ENCODE peak calls at places on chromosomes 2 and 18, in five cellular contexts. M is NCI-H1417 treated with DMSO at 0.1 percent for 48 hours; O is posterior cingulate gyrus; I is cardiac muscle cell; V is CD8-positive, alpha-beta T cell. T is an unnamed sample.

GRCh38 chr2:11079131-11079824 is 76.0 kb upstream of the SLC66A3 start:
- DNase-seq in M (peak; percentile 74), O (no peak), I (no peak), V (no peak), T (no peak)

GRCh38 chr2:80525152-80525551 is 220.6 kb upstream of the LRRTM1 start:
- DNase-seq in M (no peak), O (no peak), I (no peak), V (no peak), T (no peak)

GRCh38 chr18:8525692-8526091 is 83.5 kb upstream of the RAB12 start:
- DNase-seq in M (no peak), O (no peak), I (no peak), V (no peak), T (peak; percentile 5)

GRCh38 chr18:22417496-22418188 is at the start of gene CTAGE1:
- DNase-seq in M (no peak), O (no peak), I (no peak), V (no peak), T (no peak)

GRCh38 chr2:99989905-99990304 is 152.5 kb downstream of the AFF3 start:
- DNase-seq in M (no peak), O (no peak), I (no peak), V (no peak), T (no peak)

GRCh38 chr2:111972955-111973565 is 74.7 kb downstream of the MERTK start:
- DNase-seq in M (no peak), O (no peak), I (no peak), V (no peak), T (no peak)

GRCh38 chr2:219182331-219183150 is 4.5 kb downstream of the RETREG2 start:
- DNase-seq in M (no peak), O (no peak), I (no peak), V (no peak), T (no peak)

GRCh38 chr2:229445501-229446294 is 174.6 kb upstream of the PID1 start:
- DNase-seq in M (no peak), O (peak; percentile 31), I (peak; percentile 70), V (no peak), T (no peak)

GRCh38 chr2:142586693-142587432 is 290.6 kb upstream of the KYNU start:
- DNase-seq in M (no peak), O (no peak), I (no peak), V (no peak), T (no peak)

GRCh38 chr18:55317832-55318231 is 270.2 kb downstream of the TCF4 start:
- DNase-seq in M (peak; percentile 99), O (no peak), I (no peak), V (no peak), T (no peak)

GRCh38 chr2:28366496-28367282 is 26.0 kb upstream of the FOSL2 start:
- DNase-seq in M (no peak), O (no peak), I (peak; percentile 83), V (peak; percentile 45), T (no peak)

GRCh38 chr2:18899725-18900124 is 310.4 kb upstream of the NT5C1B start:
- DNase-seq in M (no peak), O (no peak), I (no peak), V (no peak), T (no peak)

GRCh38 chr2:180125245-180125962 is 118.3 kb upstream of the CWC22 start:
- DNase-seq in M (peak; percentile 71), O (peak; percentile 63), I (peak; percentile 98), V (peak; percentile 11), T (peak; percentile 51)

GRCh38 chr2:168246072-168246482 is 1.3 kb downstream of the STK39 start:
- DNase-seq in M (no peak), O (no peak), I (no peak), V (no peak), T (peak; percentile 29)

GRCh38 chr2:23404426-23404825 is 19.4 kb downstream of the KLHL29 start:
- DNase-seq in M (peak; percentile 82), O (no peak), I (peak; percentile 83), V (no peak), T (no peak)

GRCh38 chr18:79510731-79511141 is 115.0 kb downstream of the NFATC1 start:
- DNase-seq in M (no peak), O (no peak), I (no peak), V (no peak), T (no peak)

GRCh38 chr2:8546319-8547283 is 135.3 kb upstream of the ID2 start:
- DNase-seq in M (no peak), O (no peak), I (peak; percentile 24), V (no peak), T (no peak)

GRCh38 chr18:62245177-62245576 is 58.1 kb downstream of the RELCH start:
- DNase-seq in M (no peak), O (no peak), I (no peak), V (no peak), T (no peak)

GRCh38 chr2:151900261-151900660 is 72.0 kb upstream of the ARL5A start:
- DNase-seq in M (no peak), O (no peak), I (no peak), V (no peak), T (no peak)

GRCh38 chr2:15584767-15585469 is 6.8 kb upstream of the DDX1 start:
- DNase-seq in M (no peak), O (no peak), I (peak; percentile 5), V (no peak), T (no peak)

GRCh38 chr2:128330583-128330982 is 11.9 kb upstream of the HS6ST1 start:
- DNase-seq in M (no peak), O (no peak), I (no peak), V (no peak), T (no peak)

GRCh38 chr18:13235326-13235937 is 16.9 kb downstream of the LDLRAD4 start:
- DNase-seq in M (no peak), O (no peak), I (no peak), V (no peak), T (no peak)

GRCh38 chr2:188609321-188610049 is 317.8 kb downstream of the GULP1 start:
- DNase-seq in M (no peak), O (no peak), I (peak; percentile 62), V (no peak), T (no peak)